ENCODE peak calls at places on chromosomes 1 and 21, in ten cellular contexts. E is PC-3; Z is heart left ventricle; C is osteoblast; W is vagina; M is fibroblast of lung; G is uterus; K is GM23338; B is left ventricle myocardium inferior; F is CD8-positive, alpha-beta memory T cell. R is an unnamed sample. For H3K4me1, the result is how much of the 10 kb centered on the place peaks cover.

GRCh38 chr1:187300093-187300492 is 471.3 kb downstream of the PLA2G4A start:
- DNase-seq in E (no peak), K (no peak), G (no peak), W (no peak), M (no peak), B (no peak), Z (no peak), F (no peak), C (no peak), R (no peak)

GRCh38 chr1:165047985-165048384 is 308.5 kb downstream of the LMX1A start:
- DNase-seq in E (no peak), C (no peak), B (no peak), Z (no peak), W (no peak), M (no peak), G (no peak), F (no peak), K (peak), R (no peak)

GRCh38 chr1:31576201-31576669 is at the start of gene TINAGL1:
- DNase-seq in B (peak), C (peak), E (peak), G (peak), M (no peak), W (no peak), F (no peak), K (peak), Z (peak), R (peak)

GRCh38 chr1:169305948-169306347 is 61.6 kb downstream of the NME7 start:
- DNase-seq in F (no peak), G (no peak), Z (no peak), W (no peak), K (no peak), C (no peak), B (no peak), M (no peak), E (no peak), R (no peak)

GRCh38 chr1:156579472-156579871 is at the start of gene TTC24:
- DNase-seq in C (no peak), B (no peak), M (no peak), F (no peak), E (no peak), K (no peak), G (no peak), W (no peak), Z (no peak), R (no peak)

GRCh38 chr1:27831568-27832410 is 1.2 kb downstream of the PPP1R8 start:
- DNase-seq in F (no peak), C (no peak), M (peak), E (no peak), Z (no peak), K (no peak), B (no peak), W (no peak), G (no peak), R (no peak)

GRCh38 chr1:10383630-10384029 is 15.2 kb upstream of the PGD start:
- DNase-seq in E (no peak), G (no peak), Z (no peak), K (no peak), C (no peak), W (no peak), M (no peak), F (no peak), B (no peak), R (no peak)

GRCh38 chr21:46295996-46296752 is 10.0 kb downstream of the YBEY start:
- DNase-seq in F (no peak), G (peak), M (peak), W (no peak), K (peak), E (no peak), Z (peak), B (peak), C (peak), R (no peak)

GRCh38 chr1:22508991-22509390 is 54.3 kb upstream of the EPHA8 start:
- DNase-seq in B (no peak), Z (no peak), K (no peak), G (no peak), C (no peak), W (no peak), F (no peak), M (no peak), E (no peak), R (no peak)

GRCh38 chr1:41417746-41418145 is 56.5 kb downstream of the FOXO6 start:
- DNase-seq in E (no peak), F (no peak), Z (no peak), W (no peak), G (no peak), C (peak), K (no peak), M (no peak), B (no peak), R (no peak)

GRCh38 chr21:26810266-26810665 is 34.9 kb downstream of the ADAMTS1 start:
- DNase-seq in F (no peak), Z (no peak), W (no peak), M (no peak), E (no peak), K (no peak), G (no peak), B (no peak), C (no peak), R (no peak)

GRCh38 chr21:38487906-38488639 is 10.2 kb downstream of the ERG start:
- DNase-seq in W (no peak), G (no peak), B (no peak), E (peak), K (no peak), Z (no peak), F (no peak), M (no peak), C (no peak), R (no peak)

GRCh38 chr1:46446646-46447498 is 42.8 kb upstream of the DMBX1 start:
- DNase-seq in E (peak), G (peak), F (peak), K (peak), W (no peak), Z (peak), M (peak), B (peak), C (peak), R (peak)

GRCh38 chr1:236354330-236355147 is 39.5 kb upstream of the EDARADD start:
- DNase-seq in B (no peak), M (peak), G (no peak), K (no peak), E (no peak), F (no peak), W (peak), C (no peak), Z (no peak), R (no peak)

GRCh38 chr1:175373786-175374623 is 181.4 kb upstream of the KIAA0040 start:
- DNase-seq in C (no peak), F (no peak), Z (no peak), E (peak), W (no peak), K (peak), B (no peak), G (peak), M (no peak), R (peak)

GRCh38 chr1:110262846-110263631 is 52.9 kb downstream of the KCNC4 start:
- DNase-seq in G (no peak), B (no peak), M (no peak), K (no peak), E (no peak), Z (no peak), C (no peak), F (no peak), W (no peak), R (no peak)

GRCh38 chr1:168482106-168482505 is 61.7 kb downstream of the XCL2 start:
- DNase-seq in K (peak), G (no peak), B (no peak), C (no peak), W (no peak), E (no peak), F (no peak), M (no peak), Z (no peak), R (no peak)

GRCh38 chr1:69129538-69129937 is 438.2 kb upstream of the LRRC7 start:
- DNase-seq in C (no peak), G (no peak), Z (no peak), W (no peak), K (no peak), E (no peak), M (no peak), B (no peak), F (no peak), R (no peak)

GRCh38 chr1:172960454-172961208 is 90.1 kb downstream of the TNFSF18 start:
- DNase-seq in C (no peak), E (peak), Z (no peak), M (peak), W (no peak), K (peak), B (no peak), F (no peak), G (no peak), R (no peak)

GRCh38 chr1:191668525-191668924 is 489.7 kb upstream of the RGS18 start:
- DNase-seq in F (no peak), Z (no peak), G (no peak), W (no peak), M (no peak), B (no peak), E (no peak), K (no peak), C (no peak), R (no peak)

GRCh38 chr1:169892819-169893644 is 664 bp downstream of the SCYL3 start:
- DNase-seq in B (peak), G (no peak), Z (peak), E (no peak), W (no peak), F (no peak), C (peak), M (peak), K (no peak), R (no peak)

GRCh38 chr1:13469343-13469742 is 44.5 kb downstream of the LRRC38 start:
- DNase-seq in E (peak), C (no peak), M (no peak), W (no peak), K (peak), B (peak), Z (peak), G (no peak), F (no peak), R (no peak)

GRCh38 chr1:220430059-220430458 is 97.9 kb upstream of the MARK1 start:
- DNase-seq in Z (no peak), M (peak), W (no peak), G (no peak), F (no peak), K (peak), B (no peak), C (no peak), E (peak), R (no peak)

GRCh38 chr21:17491716-17492414 is 21.0 kb upstream of the CXADR start:
- DNase-seq in Z (no peak), K (no peak), F (no peak), W (no peak), C (no peak), B (no peak), E (peak), G (peak), M (peak), R (peak)

GRCh38 chr1:225657462-225657989 is 4.6 kb upstream of the ENAH start:
- DNase-seq in W (no peak), F (no peak), B (no peak), C (peak), E (peak), K (no peak), G (no peak), Z (no peak), M (peak), R (no peak)

GRCh38 chr21:39599191-39599966 is 13.4 kb upstream of the B3GALT5 start:
- DNase-seq in F (no peak), Z (no peak), E (no peak), W (no peak), C (no peak), K (no peak), G (no peak), M (no peak), B (no peak), R (no peak)

GRCh38 chr1:103523346-103523745 is 2.2 kb upstream of the RNPC3 start:
- DNase-seq in M (no peak), Z (no peak), G (no peak), B (no peak), E (no peak), F (no peak), C (no peak), K (no peak), W (no peak), R (no peak)

GRCh38 chr1:175887521-175887920 is 144.1 kb upstream of the TNR start:
- DNase-seq in B (no peak), Z (no peak), F (no peak), W (no peak), G (no peak), M (no peak), E (no peak), C (no peak), K (peak), R (no peak)

GRCh38 chr1:40897499-40897898 is 35.3 kb upstream of the CITED4 start:
- DNase-seq in F (no peak), M (peak), E (peak), C (peak), B (no peak), K (no peak), G (no peak), Z (no peak), W (no peak), R (peak)

GRCh38 chr1:74733616-74734484 is 898 bp downstream of the TYW3 start:
- DNase-seq in E (peak), K (peak), F (peak), Z (no peak), M (peak), G (no peak), W (no peak), C (peak), B (no peak), R (peak)

GRCh38 chr21:33789697-33790096 is 125.9 kb downstream of the ATP5PO start:
- DNase-seq in F (no peak), C (no peak), Z (no peak), W (no peak), G (no peak), B (no peak), K (no peak), E (no peak), M (peak), R (no peak)

GRCh38 chr1:234730110-234730509 is 120.1 kb upstream of the IRF2BP2 start:
- DNase-seq in K (no peak), C (no peak), E (no peak), F (no peak), Z (no peak), W (no peak), G (no peak), B (no peak), M (no peak), R (no peak)

GRCh38 chr1:114130846-114131525 is 22.7 kb downstream of the SYT6 start:
- DNase-seq in W (no peak), K (no peak), C (peak), Z (no peak), E (no peak), M (peak), G (no peak), F (no peak), B (no peak), R (no peak)

GRCh38 chr1:192986110-192986747 is 72.9 kb downstream of the UCHL5 start:
- DNase-seq in G (no peak), W (no peak), F (no peak), M (peak), E (no peak), C (peak), K (no peak), B (no peak), Z (no peak), R (no peak)

GRCh38 chr1:111980684-111981083 is 8.8 kb downstream of the KCND3 start:
- DNase-seq in Z (no peak), C (no peak), W (no peak), F (no peak), E (no peak), K (no peak), B (no peak), M (no peak), G (no peak), R (no peak)

GRCh38 chr1:223515915-223516314 is 122.7 kb downstream of the CCDC185 start:
- DNase-seq in B (no peak), M (no peak), F (no peak), C (no peak), W (no peak), Z (no peak), E (no peak), G (no peak), K (no peak), R (no peak)

GRCh38 chr21:39527664-39528381 is 76.1 kb downstream of the SH3BGR start:
- DNase-seq in E (no peak), B (no peak), K (no peak), W (no peak), Z (no peak), F (no peak), M (no peak), C (peak), G (no peak), R (no peak)

GRCh38 chr1:207748737-207749528 is 2.9 kb upstream of the CD46 start:
- DNase-seq in C (no peak), E (peak), F (no peak), M (no peak), Z (no peak), W (no peak), K (no peak), G (no peak), B (no peak), R (no peak)

GRCh38 chr1:200038645-200038986 is 11.1 kb downstream of the NR5A2 start:
- DNase-seq in F (no peak), K (peak), M (no peak), E (no peak), B (no peak), Z (no peak), W (no peak), C (no peak), G (no peak), R (no peak)

GRCh38 chr1:200037904-200038644 is 10.6 kb downstream of the NR5A2 start:
- DNase-seq in F (no peak), W (no peak), Z (no peak), M (no peak), E (no peak), B (no peak), G (no peak), K (peak), C (no peak), R (no peak)

GRCh38 chr1:200039849-200040479 is 12.5 kb downstream of the NR5A2 start:
- DNase-seq in M (no peak), Z (no peak), K (peak), C (no peak), B (no peak), W (no peak), G (no peak), F (no peak), E (no peak), R (no peak)

GRCh38 chr1:200040516-200041138 is 13.1 kb downstream of the NR5A2 start:
- DNase-seq in B (no peak), K (peak), Z (no peak), M (no peak), F (no peak), C (no peak), E (no peak), W (no peak), G (no peak), R (no peak)

GRCh38 chr1:200038987-200039848 is 11.7 kb downstream of the NR5A2 start:
- DNase-seq in E (peak), B (no peak), Z (peak), M (peak), K (peak), G (no peak), F (no peak), C (peak), W (no peak), R (no peak)
- H3K4me1 ChIP-seq in E (under half), B (half or more), Z (half or more), M (under half), K (under half), G (under half), F (under half), C (under half), W (half or more), R (under half)

DNA sequence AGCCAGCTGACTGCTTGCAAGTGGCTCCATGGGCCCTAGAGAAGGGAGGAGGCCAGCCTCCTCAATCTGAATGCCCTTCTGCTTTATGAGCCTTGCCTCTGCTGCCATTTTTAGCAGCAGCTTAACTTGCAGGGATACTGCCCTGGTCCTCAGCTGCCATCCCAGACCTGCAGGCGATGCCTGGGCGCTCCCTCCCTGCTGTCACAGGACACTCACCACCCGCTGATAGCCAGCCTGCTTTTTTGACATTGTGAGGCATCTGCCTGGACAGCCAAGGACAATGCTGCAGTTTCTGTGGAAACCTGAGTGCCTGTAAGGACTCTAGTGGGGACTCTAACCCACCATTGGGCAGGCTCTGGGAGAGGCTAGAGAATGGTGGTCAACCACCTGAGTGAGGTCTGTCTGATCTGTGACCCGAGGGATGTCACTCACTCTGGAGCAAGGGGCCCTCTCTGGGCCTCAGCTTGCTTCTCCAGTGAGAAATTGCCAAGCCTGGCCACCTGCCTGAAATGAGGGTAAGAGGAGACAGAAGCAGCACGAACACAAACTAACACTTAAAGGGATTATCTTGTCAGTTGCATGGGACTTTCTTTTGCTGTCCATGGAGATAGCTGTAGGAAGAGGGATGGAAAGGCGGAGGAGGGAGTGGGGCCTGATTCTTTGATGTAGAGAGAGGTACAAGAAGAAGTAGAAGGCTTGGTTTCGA is 184.9 kb downstream of the MIS18A start:
- DNase-seq in B (no peak), C (no peak), F (no peak), W (no peak), E (no peak), G (no peak), M (no peak), Z (no peak), K (no peak), R (no peak)
- H3K4me3 ChIP-seq in B (no peak), C (no peak), F (no peak), W (no peak), E (no peak), G (no peak), M (no peak), Z (no peak), K (no peak), R (no peak)

GRCh38 chr1:53207726-53208125 is 11.1 kb downstream of the CPT2 start:
- DNase-seq in C (no peak), F (no peak), K (no peak), M (no peak), Z (no peak), E (no peak), W (peak), G (no peak), B (no peak), R (no peak)
- H3K4me1 ChIP-seq in C (under half), F (under half), K (under half), M (under half), Z (under half), E (under half), W (under half), G (under half), B (under half), R (under half)

GRCh38 chr1:204261266-204261665 is 47.5 kb upstream of the GOLT1A start:
- DNase-seq in E (no peak), Z (no peak), G (no peak), F (no peak), W (no peak), K (no peak), B (no peak), C (no peak), M (no peak), R (no peak)
- H3K4me3 ChIP-seq in E (no peak), Z (no peak), G (no peak), F (no peak), W (no peak), K (no peak), B (no peak), C (no peak), M (no peak), R (no peak)

DNA sequence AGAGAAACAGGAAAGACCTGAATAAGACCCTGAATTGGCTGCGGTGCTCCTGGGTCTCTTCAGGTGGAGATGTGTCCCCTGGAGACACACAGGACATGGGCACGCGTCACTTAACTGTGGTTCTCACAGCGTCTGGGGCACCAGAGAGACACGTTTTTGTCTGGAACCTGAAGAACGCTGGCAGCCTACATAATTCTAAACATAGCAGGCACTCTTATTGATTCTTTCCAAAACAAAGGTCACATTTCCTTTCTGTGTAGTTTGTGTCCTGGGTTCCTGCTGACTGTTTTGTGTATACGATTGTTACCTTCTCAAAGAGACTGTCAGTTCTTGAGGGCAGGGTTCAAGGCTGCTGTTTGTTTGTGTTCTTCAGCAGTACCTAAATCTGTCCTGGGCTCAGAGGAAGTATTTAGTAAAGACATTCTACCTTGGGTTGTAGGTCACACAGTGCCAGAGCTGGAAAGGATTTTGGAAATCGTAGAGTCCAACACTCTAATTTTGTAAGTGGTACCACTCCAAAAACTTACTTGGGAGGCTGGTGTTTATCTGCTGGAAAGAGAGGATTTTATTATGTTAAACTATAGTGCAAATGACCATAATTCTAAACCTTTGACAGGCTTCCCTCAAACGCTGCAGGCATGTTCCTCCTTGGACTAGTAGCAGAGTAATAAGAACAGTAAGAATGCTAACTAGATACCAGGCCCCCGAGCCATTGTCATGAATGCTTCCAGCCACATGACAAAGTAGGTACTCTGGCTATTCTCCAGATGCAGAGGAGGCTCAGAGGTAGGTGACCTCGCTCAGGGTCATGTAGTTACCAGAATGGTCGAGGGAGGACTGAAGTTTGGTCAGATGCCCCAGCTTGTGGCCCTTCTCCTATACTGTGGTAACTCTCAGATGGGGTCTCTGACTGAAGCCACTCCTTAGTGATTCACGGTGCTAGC is 164.3 kb downstream of the DHRS3 start:
- DNase-seq in B (no peak), Z (no peak), C (no peak), M (no peak), F (no peak), W (no peak), G (no peak), E (no peak), K (peak), R (peak)
- H3K4me1 ChIP-seq in B (half or more), Z (half or more), C (half or more), M (under half), F (half or more), W (half or more), G (under half), E (under half), K (under half), R (half or more)